ENCODE peak calls at places on chromosomes 12 and 14, in five cellular contexts. One of them, this sample, is unnamed.

GRCh38 chr12:95637471-95638155 is 86.3 kb upstream of the USP44 start:
- DNase-seq in mesenteric fat pad: no peak
- DNase-seq in activated naive CD8-positive, alpha-beta T cell treated with anti-CD3 and anti-CD28 coated beads, Interleukin-2, amount 50 U/mL, for 24 hours: no peak
- DNase-seq in lower leg skin: no peak
- DNase-seq in posterior cingulate gyrus: no peak
- DNase-seq in this sample: no peak

GRCh38 chr12:15979096-15980091 is 68.3 kb downstream of the DERA start:
- DNase-seq in mesenteric fat pad: no peak
- DNase-seq in activated naive CD8-positive, alpha-beta T cell treated with anti-CD3 and anti-CD28 coated beads, Interleukin-2, amount 50 U/mL, for 24 hours: no peak
- DNase-seq in lower leg skin: no peak
- DNase-seq in posterior cingulate gyrus: no peak
- DNase-seq in this sample: no peak

GRCh38 chr12:83818888-83819287 is 1093.7 kb downstream of the SLC6A15 start:
- DNase-seq in mesenteric fat pad: no peak
- DNase-seq in activated naive CD8-positive, alpha-beta T cell treated with anti-CD3 and anti-CD28 coated beads, Interleukin-2, amount 50 U/mL, for 24 hours: no peak
- DNase-seq in lower leg skin: peak
- DNase-seq in posterior cingulate gyrus: no peak
- DNase-seq in this sample: peak

GRCh38 chr12:68806488-68807237 is 1.3 kb upstream of the MDM2 start:
- DNase-seq in mesenteric fat pad: no peak
- DNase-seq in activated naive CD8-positive, alpha-beta T cell treated with anti-CD3 and anti-CD28 coated beads, Interleukin-2, amount 50 U/mL, for 24 hours: no peak
- DNase-seq in lower leg skin: no peak
- DNase-seq in posterior cingulate gyrus: no peak
- DNase-seq in this sample: no peak

GRCh38 chr12:31491819-31492598 is 98.9 kb downstream of the DENND5B start:
- DNase-seq in mesenteric fat pad: no peak
- DNase-seq in activated naive CD8-positive, alpha-beta T cell treated with anti-CD3 and anti-CD28 coated beads, Interleukin-2, amount 50 U/mL, for 24 hours: no peak
- DNase-seq in lower leg skin: no peak
- DNase-seq in posterior cingulate gyrus: no peak
- DNase-seq in this sample: no peak

GRCh38 chr12:132886529-132887477 is 602 bp downstream of the CHFR start:
- DNase-seq in mesenteric fat pad: no peak
- DNase-seq in activated naive CD8-positive, alpha-beta T cell treated with anti-CD3 and anti-CD28 coated beads, Interleukin-2, amount 50 U/mL, for 24 hours: peak
- DNase-seq in lower leg skin: no peak
- DNase-seq in posterior cingulate gyrus: no peak
- DNase-seq in this sample: peak

GRCh38 chr12:12527820-12528296 is 34.8 kb downstream of the DUSP16 start:
- DNase-seq in mesenteric fat pad: no peak
- DNase-seq in activated naive CD8-positive, alpha-beta T cell treated with anti-CD3 and anti-CD28 coated beads, Interleukin-2, amount 50 U/mL, for 24 hours: no peak
- DNase-seq in lower leg skin: no peak
- DNase-seq in posterior cingulate gyrus: no peak
- DNase-seq in this sample: no peak

GRCh38 chr14:102164964-102165363 is 25.3 kb downstream of the WDR20 start:
- DNase-seq in mesenteric fat pad: no peak
- DNase-seq in activated naive CD8-positive, alpha-beta T cell treated with anti-CD3 and anti-CD28 coated beads, Interleukin-2, amount 50 U/mL, for 24 hours: no peak
- DNase-seq in lower leg skin: no peak
- DNase-seq in posterior cingulate gyrus: no peak
- DNase-seq in this sample: no peak

GRCh38 chr12:78473136-78473535 is 391.4 kb upstream of the SYT1 start:
- DNase-seq in mesenteric fat pad: no peak
- DNase-seq in activated naive CD8-positive, alpha-beta T cell treated with anti-CD3 and anti-CD28 coated beads, Interleukin-2, amount 50 U/mL, for 24 hours: no peak
- DNase-seq in lower leg skin: no peak
- DNase-seq in posterior cingulate gyrus: no peak
- DNase-seq in this sample: no peak

GRCh38 chr14:55756078-55756477 is 176.1 kb downstream of the KTN1 start:
- DNase-seq in mesenteric fat pad: no peak
- DNase-seq in activated naive CD8-positive, alpha-beta T cell treated with anti-CD3 and anti-CD28 coated beads, Interleukin-2, amount 50 U/mL, for 24 hours: no peak
- DNase-seq in lower leg skin: no peak
- DNase-seq in posterior cingulate gyrus: no peak
- DNase-seq in this sample: no peak

GRCh38 chr12:1668833-1669543 is 21.9 kb upstream of the ADIPOR2 start:
- DNase-seq in mesenteric fat pad: no peak
- DNase-seq in activated naive CD8-positive, alpha-beta T cell treated with anti-CD3 and anti-CD28 coated beads, Interleukin-2, amount 50 U/mL, for 24 hours: no peak
- DNase-seq in lower leg skin: no peak
- DNase-seq in posterior cingulate gyrus: no peak
- DNase-seq in this sample: no peak

GRCh38 chr12:48996794-48997718 is 2.1 kb downstream of the DDN start:
- DNase-seq in mesenteric fat pad: peak
- DNase-seq in activated naive CD8-positive, alpha-beta T cell treated with anti-CD3 and anti-CD28 coated beads, Interleukin-2, amount 50 U/mL, for 24 hours: peak
- DNase-seq in lower leg skin: peak
- DNase-seq in posterior cingulate gyrus: peak
- DNase-seq in this sample: peak

GRCh38 chr12:45726594-45727300 is 2.8 kb upstream of the ARID2 start:
- DNase-seq in mesenteric fat pad: peak
- DNase-seq in activated naive CD8-positive, alpha-beta T cell treated with anti-CD3 and anti-CD28 coated beads, Interleukin-2, amount 50 U/mL, for 24 hours: peak
- DNase-seq in lower leg skin: peak
- DNase-seq in posterior cingulate gyrus: peak
- DNase-seq in this sample: peak

GRCh38 chr14:55381040-55381439 is 30.6 kb downstream of the ATG14 start:
- DNase-seq in mesenteric fat pad: no peak
- DNase-seq in activated naive CD8-positive, alpha-beta T cell treated with anti-CD3 and anti-CD28 coated beads, Interleukin-2, amount 50 U/mL, for 24 hours: no peak
- DNase-seq in lower leg skin: no peak
- DNase-seq in posterior cingulate gyrus: no peak
- DNase-seq in this sample: no peak